ENCODE peak calls at places on chromosomes 12 and 14, in ten cellular contexts. T, O, G, Z, J, M, N, H, F and P are unnamed samples. For H3K4me1, the result is how much of the 10 kb centered on the place peaks cover.

GRCh38 chr14:74649167-74649566 is 37.1 kb upstream of the LTBP2 start:
- DNase-seq in T (no peak), O (no peak), G (no peak), Z (no peak), J (no peak), M (no peak), N (no peak), H (no peak), F (no peak), P (no peak)

GRCh38 chr12:29816869-29817730 is 33.4 kb upstream of the TMTC1 start:
- DNase-seq in T (no peak), O (no peak), G (no peak), Z (no peak), J (no peak), M (no peak), N (no peak), H (no peak), F (no peak), P (no peak)

GRCh38 chr14:70947739-70948138 is 40.5 kb downstream of the PCNX1 start:
- DNase-seq in T (no peak), O (no peak), G (no peak), Z (no peak), J (no peak), M (no peak), N (no peak), H (no peak), F (no peak), P (no peak)

GRCh38 chr14:72104011-72104613 is 171.9 kb downstream of the RGS6 start:
- DNase-seq in T (no peak), O (no peak), G (no peak), Z (no peak), J (peak), M (peak), N (peak), H (peak), F (peak), P (peak)

GRCh38 chr12:18696971-18697602 is 40.7 kb downstream of the PLCZ1 start:
- DNase-seq in T (no peak), O (peak), G (no peak), Z (no peak), J (no peak), M (no peak), N (no peak), H (no peak), F (peak), P (no peak)

GRCh38 chr12:13924286-13924685 is 57.1 kb downstream of the GRIN2B start:
- DNase-seq in T (no peak), O (no peak), G (no peak), Z (no peak), J (no peak), M (no peak), N (no peak), H (no peak), F (no peak), P (no peak)

GRCh38 chr12:103470664-103471063 is 25.1 kb downstream of the C12orf42 start:
- DNase-seq in T (no peak), O (no peak), G (no peak), Z (no peak), J (no peak), M (no peak), N (no peak), H (no peak), F (peak), P (no peak)

GRCh38 chr12:130083002-130083401 is 79.3 kb upstream of the FZD10 start:
- DNase-seq in T (no peak), O (no peak), G (no peak), Z (no peak), J (no peak), M (no peak), N (no peak), H (no peak), F (no peak), P (no peak)

GRCh38 chr12:59067068-59067467 is 146.8 kb upstream of the LRIG3 start:
- DNase-seq in T (no peak), O (peak), G (no peak), Z (no peak), J (no peak), M (no peak), N (no peak), H (no peak), F (peak), P (no peak)

GRCh38 chr12:79063258-79063657 is 198.7 kb downstream of the SYT1 start:
- DNase-seq in T (no peak), O (peak), G (no peak), Z (no peak), J (no peak), M (no peak), N (no peak), H (no peak), F (no peak), P (no peak)

GRCh38 chr12:89183985-89184435 is 168.3 kb downstream of the DUSP6 start:
- DNase-seq in T (peak), O (peak), G (peak), Z (peak), J (no peak), M (no peak), N (no peak), H (peak), F (peak), P (no peak)

GRCh38 chr14:91257328-91258020 is 13.0 kb upstream of the GPR68 start:
- DNase-seq in T (no peak), O (no peak), G (no peak), Z (no peak), J (no peak), M (no peak), N (no peak), H (no peak), F (no peak), P (no peak)

GRCh38 chr14:29558516-29558915 is 369.1 kb downstream of the PRKD1 start:
- DNase-seq in T (no peak), O (peak), G (no peak), Z (no peak), J (no peak), M (no peak), N (no peak), H (no peak), F (peak), P (no peak)

GRCh38 chr12:31225656-31226535 is 100.1 kb downstream of the SINHCAF start:
- DNase-seq in T (no peak), O (no peak), G (no peak), Z (no peak), J (no peak), M (no peak), N (no peak), H (no peak), F (no peak), P (no peak)

GRCh38 chr12:113935459-113935858 is 30.7 kb downstream of the RBM19 start:
- DNase-seq in T (no peak), O (no peak), G (no peak), Z (no peak), J (no peak), M (no peak), N (no peak), H (no peak), F (no peak), P (no peak)

GRCh38 chr14:34301107-34301734 is 160.8 kb downstream of the SPTSSA start:
- DNase-seq in T (no peak), O (peak), G (no peak), Z (no peak), J (peak), M (no peak), N (peak), H (no peak), F (peak), P (no peak)

GRCh38 chr12:25052191-25053020 is 103.5 kb upstream of the BCAT1 start:
- DNase-seq in T (no peak), O (no peak), G (no peak), Z (no peak), J (peak), M (no peak), N (no peak), H (peak), F (no peak), P (peak)

GRCh38 chr12:63863658-63864455 is 19.4 kb downstream of the SRGAP1 start:
- DNase-seq in T (no peak), O (no peak), G (no peak), Z (no peak), J (no peak), M (no peak), N (no peak), H (no peak), F (no peak), P (no peak)

GRCh38 chr12:104466694-104467345 is 10.1 kb downstream of the CHST11 start:
- DNase-seq in T (no peak), O (no peak), G (no peak), Z (no peak), J (no peak), M (no peak), N (no peak), H (no peak), F (no peak), P (no peak)

GRCh38 chr12:30438526-30439120 is 257.0 kb downstream of the IPO8 start:
- DNase-seq in T (no peak), O (no peak), G (no peak), Z (no peak), J (no peak), M (no peak), N (no peak), H (no peak), F (no peak), P (no peak)

GRCh38 chr12:94139816-94140215 is 8.6 kb upstream of the PLXNC1 start:
- DNase-seq in T (no peak), O (no peak), G (no peak), Z (no peak), J (no peak), M (no peak), N (no peak), H (no peak), F (no peak), P (no peak)

GRCh38 chr14:99038401-99038800 is 233.6 kb downstream of the BCL11B start:
- DNase-seq in T (no peak), O (peak), G (no peak), Z (no peak), J (no peak), M (no peak), N (no peak), H (no peak), F (no peak), P (no peak)

GRCh38 chr14:100406505-100407131 is 83.5 kb downstream of the SLC25A47 start:
- DNase-seq in T (no peak), O (peak), G (peak), Z (no peak), J (peak), M (no peak), N (no peak), H (peak), F (peak), P (peak)

GRCh38 chr14:39247256-39247655 is 13.5 kb downstream of the MIA2 start:
- DNase-seq in T (no peak), O (peak), G (no peak), Z (no peak), J (no peak), M (no peak), N (no peak), H (no peak), F (peak), P (no peak)

DNA sequence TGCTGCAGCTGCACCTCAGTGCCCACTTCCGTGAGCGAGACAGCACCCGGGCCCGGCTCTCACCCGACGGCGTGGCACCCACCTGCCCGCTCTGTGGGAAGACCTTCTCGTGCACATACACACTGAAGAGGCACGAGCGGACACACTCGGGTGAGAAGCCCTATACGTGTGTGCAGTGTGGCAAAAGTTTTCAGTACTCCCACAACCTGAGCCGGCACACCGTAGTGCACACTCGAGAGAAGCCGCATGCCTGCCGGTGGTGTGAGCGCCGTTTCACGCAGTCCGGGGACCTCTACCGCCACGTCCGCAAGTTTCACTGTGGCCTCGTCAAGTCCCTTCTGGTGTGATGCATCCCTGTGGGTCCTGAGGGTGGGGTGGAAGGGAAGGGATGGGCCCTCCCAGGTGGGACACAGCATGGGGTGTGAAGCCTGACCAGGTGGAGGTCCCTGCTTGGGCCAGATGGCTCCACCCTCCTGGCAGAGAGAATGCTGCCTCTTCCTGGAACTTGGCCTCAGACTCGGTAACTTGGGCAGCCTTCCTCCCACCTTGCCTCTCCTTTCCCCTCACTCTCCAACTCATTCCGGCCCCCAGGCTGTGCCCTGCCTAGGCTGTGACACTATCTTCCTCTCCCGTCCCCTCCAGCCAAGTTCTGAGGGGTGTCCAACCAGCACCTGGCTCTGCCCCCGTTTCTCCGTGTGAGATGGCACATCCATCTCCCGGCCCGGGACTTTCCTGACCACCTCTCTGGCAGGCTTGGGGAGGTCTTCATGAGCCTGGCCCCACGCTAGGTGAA is 1.4 kb downstream of the ZBTB42 start:
- DNase-seq in T (no peak), O (no peak), G (no peak), Z (no peak), J (no peak), M (no peak), N (no peak), H (no peak), F (no peak), P (no peak)
- H3K4me3 ChIP-seq in T (no peak), O (no peak), G (peak), Z (no peak), J (no peak), M (no peak), N (no peak), H (no peak), F (no peak), P (no peak)

GRCh38 chr12:92130999-92131398 is 14.6 kb downstream of the BTG1 start:
- DNase-seq in T (no peak), O (no peak), G (no peak), Z (no peak), J (no peak), M (no peak), N (no peak), H (no peak), F (no peak), P (no peak)
- H3K4me1 ChIP-seq in T (under half), O (under half), G (half or more), Z (under half), J (under half), M (under half), N (under half), H (under half), F (under half), P (under half)

DNA sequence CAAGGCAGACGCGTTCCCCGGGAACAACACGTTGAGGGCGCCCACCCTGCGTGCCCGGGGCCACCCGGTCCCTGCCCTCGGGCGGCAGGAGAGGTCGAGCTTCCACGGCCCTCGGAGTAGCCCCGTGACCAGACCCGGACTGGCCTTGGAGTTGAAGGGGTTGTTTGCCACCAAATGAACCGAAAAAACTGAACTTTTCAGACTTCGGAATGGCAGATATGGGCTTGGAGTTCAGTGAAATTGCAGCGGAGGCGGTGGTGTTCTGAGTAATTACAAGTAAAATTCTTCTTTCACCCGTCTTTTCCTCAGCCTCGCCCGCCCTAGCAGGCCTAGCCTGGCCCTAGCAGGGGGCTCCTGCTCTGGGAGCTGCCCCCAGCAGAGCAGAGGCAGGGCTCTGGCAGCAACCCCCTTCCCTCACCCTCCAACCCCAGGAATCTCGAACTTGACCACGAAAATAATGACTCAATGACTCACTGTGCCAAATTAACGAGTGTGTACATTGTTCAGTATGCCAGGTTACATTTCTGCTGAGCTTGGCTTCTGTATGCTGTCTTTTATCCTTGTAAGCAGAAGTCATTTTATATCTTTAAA is 1.1 kb downstream of the PAPLN start:
- DNase-seq in T (no peak), O (peak), G (no peak), Z (peak), J (peak), M (no peak), N (no peak), H (no peak), F (peak), P (no peak)
- H3K4me3 ChIP-seq in T (peak), O (peak), G (peak), Z (peak), J (no peak), M (peak), N (peak), H (peak), F (peak), P (peak)

DNA sequence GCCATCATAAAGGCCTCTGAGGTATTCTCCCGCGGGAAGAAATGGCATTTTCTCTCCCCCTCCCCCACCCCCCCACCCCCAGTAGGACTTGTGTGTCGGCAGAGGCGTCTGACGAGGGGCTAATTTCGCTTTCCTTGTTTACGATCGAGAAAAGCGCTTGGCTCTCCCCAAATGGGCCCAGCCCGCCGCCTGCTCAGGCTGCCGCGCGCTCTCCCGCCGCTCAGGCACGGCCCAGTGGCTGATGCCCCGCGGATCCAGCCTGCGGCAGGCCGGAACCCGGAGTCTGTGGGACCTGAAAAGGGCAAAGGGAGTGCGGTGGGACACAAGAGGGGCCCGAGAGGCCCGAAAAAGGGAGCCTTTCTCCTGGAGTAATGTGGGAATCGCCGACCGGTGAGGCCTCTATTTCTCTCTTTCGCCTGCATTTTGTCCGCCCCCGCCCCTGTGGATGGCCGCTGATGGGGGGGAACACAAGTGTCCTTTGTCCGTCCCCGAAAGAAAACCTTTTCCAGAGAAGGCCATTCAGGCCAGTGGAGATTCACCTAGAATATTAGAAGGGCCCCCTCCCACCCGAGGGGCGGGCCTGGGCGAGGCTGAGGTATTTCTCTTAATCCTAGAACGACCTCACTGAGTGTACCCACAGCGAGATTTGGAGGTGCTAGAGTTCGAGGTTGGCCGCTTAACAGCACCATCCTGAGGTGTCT is 9.0 kb upstream of the HOXC6 start:
- DNase-seq in T (no peak), O (no peak), G (no peak), Z (no peak), J (no peak), M (no peak), N (no peak), H (no peak), F (peak), P (no peak)
- H3K4me1 ChIP-seq in T (under half), O (under half), G (under half), Z (under half), J (under half), M (under half), N (under half), H (under half), F (under half), P (under half)

GRCh38 chr14:53838374-53838773 is 118.3 kb downstream of the BMP4 start:
- DNase-seq in T (no peak), O (no peak), G (no peak), Z (no peak), J (peak), M (no peak), N (no peak), H (no peak), F (no peak), P (no peak)
- H3K4me3 ChIP-seq in T (no peak), O (no peak), G (no peak), Z (no peak), J (no peak), M (no peak), N (no peak), H (no peak), F (no peak), P (no peak)

DNA sequence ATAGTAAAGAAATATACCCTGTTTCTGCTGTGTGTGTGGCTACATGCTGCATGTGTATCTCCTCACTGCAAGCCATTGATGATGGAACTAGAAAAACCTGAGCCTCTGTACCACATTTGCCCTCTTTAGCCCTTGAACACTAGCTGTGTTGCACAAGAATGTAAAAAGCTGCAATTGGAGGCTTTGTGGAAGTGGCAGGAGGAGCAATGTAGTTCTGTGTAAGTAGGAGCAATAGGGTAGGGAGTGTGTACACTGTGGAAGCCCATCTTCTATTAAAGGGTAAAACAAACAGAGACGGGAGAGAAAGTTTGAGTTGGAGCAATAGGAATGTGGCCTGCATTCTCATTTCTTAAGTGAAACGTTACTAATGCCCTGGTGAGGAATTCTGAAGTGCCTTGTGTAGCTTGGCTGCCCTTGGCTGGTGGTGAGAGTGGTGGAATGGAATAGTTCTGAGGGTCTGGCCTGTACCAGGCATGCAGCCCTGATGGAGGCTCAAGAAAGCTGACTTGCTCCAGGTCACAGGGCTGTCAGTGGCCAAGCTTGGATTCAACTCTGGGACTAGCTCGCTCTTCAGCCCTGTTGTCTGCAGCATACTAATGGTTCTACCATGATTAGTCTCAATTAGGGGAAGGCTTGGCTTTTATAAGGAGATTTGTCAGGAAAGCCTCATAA is 38.9 kb upstream of the ATP23 start:
- DNase-seq in T (no peak), O (no peak), G (no peak), Z (no peak), J (no peak), M (no peak), N (no peak), H (no peak), F (no peak), P (no peak)
- H3K4me1 ChIP-seq in T (under half), O (under half), G (under half), Z (under half), J (under half), M (under half), N (under half), H (under half), F (under half), P (under half)

DNA sequence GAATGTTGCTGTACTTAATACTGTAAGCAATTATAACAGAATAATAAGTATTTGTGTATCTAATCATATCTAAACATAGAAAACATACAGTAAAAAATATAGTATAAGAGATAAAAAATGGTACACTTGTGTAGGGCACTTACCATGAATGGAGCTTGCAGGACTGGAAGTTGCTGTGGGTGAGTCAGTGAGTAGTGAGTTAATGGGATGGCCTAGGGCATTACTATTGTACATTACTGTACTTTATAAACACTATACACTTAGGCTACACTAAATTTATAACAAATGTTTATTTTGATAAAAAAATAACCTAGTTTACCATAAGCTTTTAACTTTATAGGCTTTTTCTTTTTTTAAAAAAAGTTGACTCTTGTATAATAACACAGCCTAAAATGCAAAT is 1071.2 kb upstream of the SEL1L start:
- DNase-seq in T (no peak), O (no peak), G (no peak), Z (no peak), J (no peak), M (no peak), N (no peak), H (no peak), F (no peak), P (no peak)
- H3K4me3 ChIP-seq in T (no peak), O (no peak), G (no peak), Z (no peak), J (no peak), M (no peak), N (no peak), H (no peak), F (no peak), P (no peak)

GRCh38 chr14:61351457-61351856 is 30.1 kb downstream of the PRKCH start:
- DNase-seq in T (no peak), O (no peak), G (no peak), Z (no peak), J (no peak), M (no peak), N (no peak), H (no peak), F (no peak), P (no peak)
- H3K4me1 ChIP-seq in T (under half), O (under half), G (under half), Z (under half), J (under half), M (under half), N (under half), H (under half), F (under half), P (under half)